ENCODE peak calls at places on chromosomes 2 and 18, in four cellular contexts. H, V, R and X are unnamed samples.
A peak's percentile ranks its signal among the peaks of the same experiment; 100 is the strongest.

GRCh38 chr2:201360256-201360655 is 3.1 kb upstream of the FLACC1 start:
- DNase-seq in H (no peak), V (no peak), R (no peak), X (no peak)

GRCh38 chr2:240623531-240624010 is 1.7 kb upstream of the GPR35 start:
- DNase-seq in H (no peak), V (no peak), R (no peak), X (no peak)

GRCh38 chr2:105489168-105489878 is 90.5 kb upstream of the FHL2 start:
- DNase-seq in H (no peak), V (no peak), R (no peak), X (no peak)

GRCh38 chr2:181411105-181411849 is 45.9 kb upstream of the ITGA4 start:
- DNase-seq in H (peak; percentile 60), V (no peak), R (no peak), X (no peak)

GRCh38 chr2:96556441-96557330 is 20.1 kb downstream of the ARID5A start:
- DNase-seq in H (peak; percentile 68), V (peak; percentile 87), R (no peak), X (no peak)

GRCh38 chr2:23401427-23402204 is 16.6 kb downstream of the KLHL29 start:
- DNase-seq in H (no peak), V (no peak), R (no peak), X (no peak)

GRCh38 chr2:43300781-43301586 is 74.6 kb upstream of the ZFP36L2 start:
- DNase-seq in H (peak; percentile 37), V (no peak), R (no peak), X (no peak)

GRCh38 chr2:161839931-161840330 is 215.7 kb downstream of the SLC4A10 start:
- DNase-seq in H (no peak), V (no peak), R (no peak), X (no peak)

GRCh38 chr2:46980786-46981583 is 65.4 kb upstream of the MCFD2 start:
- DNase-seq in H (no peak), V (no peak), R (no peak), X (no peak)

GRCh38 chr18:78495550-78495949 is 484.1 kb upstream of the SALL3 start:
- DNase-seq in H (no peak), V (no peak), R (no peak), X (no peak)

GRCh38 chr2:240872317-240873097 is 3.9 kb downstream of the AGXT start:
- DNase-seq in H (no peak), V (no peak), R (no peak), X (no peak)

GRCh38 chr2:135876066-135876711 is at the start of gene MCM6:
- DNase-seq in H (peak; percentile 98), V (peak; percentile 99), R (peak; percentile 95), X (no peak)

GRCh38 chr2:120715941-120716340 is 19.7 kb upstream of the GLI2 start:
- DNase-seq in H (no peak), V (no peak), R (no peak), X (no peak)

GRCh38 chr2:208373460-208374089 is 33.0 kb upstream of the PTH2R start:
- DNase-seq in H (no peak), V (peak; percentile 54), R (no peak), X (no peak)

GRCh38 chr2:130967020-130967495 is 126.2 kb downstream of the FAM168B start:
- DNase-seq in H (no peak), V (no peak), R (no peak), X (no peak)

GRCh38 chr2:99707592-99707991 is 217.8 kb upstream of the REV1 start:
- DNase-seq in H (no peak), V (peak; percentile 76), R (no peak), X (no peak)

GRCh38 chr2:144357623-144358400 is 162.1 kb downstream of the ZEB2 start:
- DNase-seq in H (no peak), V (peak; percentile 99), R (no peak), X (no peak)

GRCh38 chr18:54717673-54718435 is 110.4 kb upstream of the RAB27B start:
- DNase-seq in H (no peak), V (no peak), R (no peak), X (no peak)

GRCh38 chr2:62184499-62185045 is 11.3 kb upstream of the B3GNT2 start:
- DNase-seq in H (no peak), V (no peak), R (no peak), X (no peak)

GRCh38 chr2:239155806-239156480 is 244.9 kb downstream of the HDAC4 start:
- DNase-seq in H (no peak), V (no peak), R (no peak), X (no peak)

GRCh38 chr2:43605079-43605655 is 9.3 kb upstream of the THADA start:
- DNase-seq in H (peak; percentile 14), V (peak; percentile 72), R (no peak), X (no peak)

GRCh38 chr18:63158676-63159291 is 160.8 kb downstream of the BCL2 start:
- DNase-seq in H (no peak), V (no peak), R (no peak), X (no peak)

GRCh38 chr2:218861645-218862318 is 2.2 kb downstream of the WNT6 start:
- DNase-seq in H (no peak), V (no peak), R (no peak), X (no peak)

GRCh38 chr2:218858671-218859555 is 692 bp upstream of the WNT6 start:
- DNase-seq in H (no peak), V (no peak), R (no peak), X (no peak)

GRCh38 chr2:218859556-218859993 is at the start of gene WNT6:
- DNase-seq in H (no peak), V (no peak), R (no peak), X (no peak)

GRCh38 chr2:218859994-218860831 is 608 bp downstream of the WNT6 start:
- DNase-seq in H (no peak), V (no peak), R (no peak), X (no peak)

DNA sequence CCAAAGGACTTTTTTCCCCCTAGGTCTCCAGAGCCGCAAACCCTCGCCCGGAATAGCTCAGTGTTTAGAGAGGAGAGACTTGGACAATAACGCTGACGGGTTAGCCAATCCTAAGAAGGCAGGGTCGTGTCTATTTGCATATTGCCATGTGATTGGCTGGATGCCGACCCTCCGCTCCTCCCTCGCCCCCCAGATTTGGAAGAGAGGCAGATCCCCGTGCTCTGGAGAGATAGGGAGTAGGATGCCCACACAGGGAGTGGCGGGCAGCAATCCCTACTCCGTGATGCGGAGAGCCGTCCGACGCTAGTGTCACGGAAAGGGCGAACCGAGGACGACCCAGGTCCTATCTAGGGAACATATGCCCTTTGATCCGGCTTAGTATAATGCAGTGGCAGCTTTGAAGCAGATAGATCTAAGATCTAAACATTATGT is 1.4 kb downstream of the WNT6 start:
- DNase-seq in H (peak; percentile 34), V (peak; percentile 37), R (peak; percentile 20), X (no peak)
- H3K27ac ChIP-seq in H (no peak overlapping the region), V (no peak overlapping the region), R (no peak overlapping the region), X (peak overlapping the region; percentile 40)

DNA sequence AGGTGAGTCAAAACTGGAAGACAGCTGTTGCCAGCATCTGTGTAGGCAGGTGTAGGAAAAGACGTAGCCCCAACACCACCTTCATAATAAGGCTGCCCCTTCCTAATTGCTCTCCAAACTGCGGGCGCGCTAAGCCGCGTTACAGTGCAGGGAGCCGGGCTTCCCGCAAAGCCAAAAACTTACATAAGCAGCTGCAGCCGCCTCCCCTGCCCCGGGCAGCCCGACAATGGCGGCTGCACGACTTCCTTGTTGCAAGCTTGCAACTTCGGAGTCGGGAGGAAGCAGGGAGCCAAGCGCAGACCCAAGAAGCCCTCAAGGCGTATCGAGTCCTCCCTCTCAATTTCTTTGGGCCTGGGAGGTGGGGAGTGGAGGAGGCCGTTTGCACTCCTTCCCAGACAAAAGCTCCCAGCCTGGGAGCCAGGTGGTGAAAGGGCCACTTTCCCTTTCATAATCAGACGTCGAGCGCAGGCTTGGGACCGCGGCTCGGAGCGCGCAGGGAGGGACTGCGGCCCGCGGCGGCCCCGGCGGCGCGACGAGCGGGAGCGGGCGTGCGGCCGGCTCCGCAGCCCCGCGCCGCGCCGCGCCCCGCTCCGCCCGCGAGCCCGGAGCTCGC is 802 bp downstream of the ZBTB14 start:
- DNase-seq in H (peak; percentile 56), V (peak; percentile 51), R (peak; percentile 15), X (no peak)
- TF ChIP-seq POLR2A in H (peak; percentile 51), V (no peak), R (no peak), X (no peak)

GRCh38 chr2:222862068-222862914 is 1.5 kb downstream of the ACSL3 start:
- DNase-seq in H (peak; percentile 12), V (peak; percentile 62), R (no peak), X (no peak)
- TF ChIP-seq CTCF in H (no peak), V (peak; percentile 33), R (no peak), X (no peak)

GRCh38 chr2:234438322-234438977 is 58.4 kb downstream of the ARL4C start:
- DNase-seq in H (no peak), V (no peak), R (no peak), X (no peak)
- H3K27ac ChIP-seq in H (no peak overlapping the region), V (no peak overlapping the region), R (no peak overlapping the region), X (no peak overlapping the region)

DNA sequence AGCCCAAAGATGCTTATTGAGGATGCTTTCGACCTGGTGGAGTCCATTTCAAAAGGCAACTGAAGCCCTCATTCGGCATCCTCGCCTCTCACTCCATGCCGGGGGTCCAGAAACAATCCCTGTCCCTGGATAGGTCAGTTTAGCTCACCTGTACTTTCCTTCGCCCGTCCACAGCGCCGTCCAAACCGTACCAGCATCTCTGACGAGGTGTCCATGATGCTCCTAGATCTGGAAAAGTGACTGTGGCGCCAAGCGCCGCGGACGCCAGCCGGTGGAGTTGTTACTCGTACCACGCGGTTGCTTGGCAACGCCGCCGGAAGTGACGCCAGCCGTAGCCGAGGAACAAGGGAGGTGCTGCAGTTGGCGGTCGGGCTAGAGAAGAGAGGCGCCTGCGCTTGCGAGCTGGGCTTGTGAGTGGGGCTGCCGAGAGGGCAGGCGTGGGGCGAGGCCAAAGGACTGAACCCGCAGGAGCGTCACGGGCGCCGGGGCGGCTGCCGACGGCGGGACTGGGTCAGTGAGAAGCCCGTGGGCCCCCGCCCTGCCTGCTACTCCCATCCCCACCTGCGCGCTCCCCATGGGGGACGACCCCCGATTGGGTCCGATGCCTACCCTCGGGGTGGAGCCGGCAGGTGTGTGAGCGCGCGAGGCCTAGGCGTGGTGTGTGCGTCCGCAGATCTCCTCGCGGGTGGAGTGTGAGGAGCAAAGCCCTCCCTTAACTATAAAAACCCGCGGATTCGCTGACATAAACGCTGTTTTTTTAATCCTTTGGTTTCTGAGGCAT is at the start of the genes CFAP210 and PHOSPHO2:
- DNase-seq in H (peak; percentile 100), V (peak; percentile 95), R (peak; percentile 96), X (peak; percentile 96)
- TF ChIP-seq POLR2A in H (peak; percentile 93), V (peak; percentile 75), R (peak; percentile 74), X (no peak)